ENCODE peak calls at places on chromosomes 16 and 17, in four cellular contexts. V, A, Z and K are unnamed samples.

GRCh38 chr17:31494259-31495048 is 103.0 kb downstream of the RAB11FIP4 start:
- DNase-seq in Z (peak), V (no peak), A (no peak), K (no peak)

GRCh38 chr16:56919099-56919800 is 12.7 kb upstream of the HERPUD1 start:
- DNase-seq in V (peak), Z (no peak), A (no peak), K (no peak)

GRCh38 chr17:21368545-21369246 is 7.5 kb upstream of the KCNJ12 start:
- DNase-seq in V (no peak), Z (no peak), A (no peak), K (no peak)

GRCh38 chr16:49341706-49342105 is 31.9 kb upstream of the C16orf78 start:
- DNase-seq in A (no peak), V (no peak), Z (no peak), K (no peak)

GRCh38 chr16:11679250-11679649 is 11.0 kb downstream of the SNN start:
- DNase-seq in Z (no peak), A (no peak), V (no peak), K (no peak)

GRCh38 chr17:72466199-72466598 is 345.4 kb downstream of the SOX9 start:
- DNase-seq in A (peak), Z (peak), V (peak), K (peak)

GRCh38 chr17:21510686-21511367 is 134.7 kb downstream of the KCNJ12 start:
- DNase-seq in V (no peak), Z (no peak), A (no peak), K (no peak)

GRCh38 chr17:63446981-63447687 is 1.0 kb upstream of the CYB561 start:
- DNase-seq in V (no peak), Z (no peak), A (no peak), K (no peak)

GRCh38 chr17:28174352-28175046 is 132.0 kb downstream of the NLK start:
- DNase-seq in Z (peak), A (no peak), V (no peak), K (no peak)

GRCh38 chr16:787978-788398 is at the start of gene RPUSD1:
- DNase-seq in V (no peak), Z (no peak), A (no peak), K (no peak)

GRCh38 chr17:181213-182163 is at the start of gene DOC2B:
- DNase-seq in A (peak), Z (no peak), V (no peak), K (peak)

GRCh38 chr16:30896203-30896889 is at the start of gene CTF1:
- DNase-seq in V (peak), Z (no peak), A (no peak), K (peak)

GRCh38 chr17:44219126-44219635 is 294 bp downstream of the UBTF start:
- DNase-seq in Z (no peak), A (peak), V (peak), K (peak)

GRCh38 chr17:45791041-45791582 is 7.0 kb downstream of the CRHR1 start:
- DNase-seq in A (no peak), V (no peak), Z (no peak), K (no peak)

GRCh38 chr17:81977211-81978091 is at the start of gene ASPSCR1:
- DNase-seq in V (peak), Z (peak), A (peak), K (peak)

GRCh38 chr17:54991567-54991966 is 23.0 kb downstream of the STXBP4 start:
- DNase-seq in Z (no peak), A (no peak), V (no peak), K (no peak)

GRCh38 chr16:89322381-89323119 is 105.0 kb downstream of the ZNF778 start:
- DNase-seq in V (peak), A (peak), Z (no peak), K (peak)

GRCh38 chr16:88784074-88784855 is 755 bp downstream of the PIEZO1 start:
- DNase-seq in Z (no peak), A (peak), V (peak), K (peak)

GRCh38 chr17:59550703-59551102 is 14.7 kb upstream of the DHX40 start:
- DNase-seq in Z (no peak), V (no peak), A (no peak), K (no peak)

GRCh38 chr17:74961657-74962360 is 10.8 kb downstream of the HID1 start:
- DNase-seq in A (peak), V (peak), Z (no peak), K (peak)

GRCh38 chr16:68328151-68328859 is 17.5 kb downstream of the PRMT7 start:
- DNase-seq in V (peak), A (peak), Z (peak), K (peak)

GRCh38 chr17:43368740-43369506 is 29.9 kb upstream of the ARL4D start:
- DNase-seq in Z (no peak), V (peak), A (peak), K (peak)

GRCh38 chr17:46977750-46978488 is 1.1 kb downstream of the RPRML start:
- DNase-seq in A (no peak), Z (no peak), V (no peak), K (no peak)

GRCh38 chr16:77833906-77834599 is 45.7 kb downstream of the VAT1L start:
- DNase-seq in A (no peak), Z (no peak), V (no peak), K (peak)

GRCh38 chr17:17836818-17837379 is at the start of gene SREBF1:
- DNase-seq in V (peak), Z (no peak), A (peak), K (peak)

GRCh38 chr17:17837966-17838962 is 1.5 kb upstream of the SREBF1 start:
- DNase-seq in Z (no peak), V (peak), A (peak), K (peak)

GRCh38 chr17:17836250-17836817 is 452 bp downstream of the SREBF1 start:
- DNase-seq in V (peak), Z (peak), A (peak), K (peak)

GRCh38 chr17:17835415-17836249 is 1.2 kb downstream of the SREBF1 start:
- DNase-seq in V (no peak), Z (no peak), A (no peak), K (no peak)

DNA sequence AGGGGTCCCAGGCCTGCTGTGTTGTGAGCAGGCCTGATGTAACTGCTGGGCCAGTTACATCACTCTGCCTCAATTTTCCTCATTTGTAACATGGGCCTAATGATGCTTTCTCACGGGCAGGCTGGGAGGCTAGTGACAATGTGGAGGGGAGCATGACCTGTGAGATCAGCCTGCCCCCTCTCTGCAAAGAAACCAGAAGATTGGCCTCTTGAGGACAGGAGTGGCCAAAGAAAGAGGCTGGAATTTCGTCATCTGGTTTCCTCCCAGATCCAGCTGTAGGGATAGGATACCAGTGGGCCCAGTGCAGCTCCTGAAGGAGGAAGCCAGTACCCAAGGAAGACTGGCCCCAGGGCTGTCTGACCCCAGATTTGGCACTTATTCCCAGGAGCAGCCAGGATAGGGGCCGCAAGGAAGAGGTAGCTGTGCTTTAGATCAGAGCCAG is 615 bp upstream of the SREBF1 start:
- DNase-seq in V (peak), A (peak), Z (no peak), K (peak)
- TF ChIP-seq SMC3 in V (no peak), A (no peak), Z (no peak), K (no peak)

GRCh38 chr17:8124350-8125195 is 667 bp upstream of the HES7 start:
- DNase-seq in Z (no peak), V (no peak), A (no peak), K (peak)

GRCh38 chr17:8128125-8128784 is 4.3 kb upstream of the HES7 start:
- DNase-seq in A (no peak), V (no peak), Z (no peak), K (no peak)

GRCh38 chr17:8125196-8125946 is 1.5 kb upstream of the HES7 start:
- DNase-seq in V (peak), Z (peak), A (peak), K (peak)

GRCh38 chr17:8125947-8126305 is 2.0 kb upstream of the HES7 start:
- DNase-seq in A (no peak), Z (no peak), V (no peak), K (no peak)

GRCh38 chr17:8126306-8127066 is 2.6 kb upstream of the HES7 start:
- DNase-seq in A (peak), Z (no peak), V (no peak), K (peak)
- TF ChIP-seq BHLHE40 in A (no peak), Z (no peak), V (no peak), K (no peak)

DNA sequence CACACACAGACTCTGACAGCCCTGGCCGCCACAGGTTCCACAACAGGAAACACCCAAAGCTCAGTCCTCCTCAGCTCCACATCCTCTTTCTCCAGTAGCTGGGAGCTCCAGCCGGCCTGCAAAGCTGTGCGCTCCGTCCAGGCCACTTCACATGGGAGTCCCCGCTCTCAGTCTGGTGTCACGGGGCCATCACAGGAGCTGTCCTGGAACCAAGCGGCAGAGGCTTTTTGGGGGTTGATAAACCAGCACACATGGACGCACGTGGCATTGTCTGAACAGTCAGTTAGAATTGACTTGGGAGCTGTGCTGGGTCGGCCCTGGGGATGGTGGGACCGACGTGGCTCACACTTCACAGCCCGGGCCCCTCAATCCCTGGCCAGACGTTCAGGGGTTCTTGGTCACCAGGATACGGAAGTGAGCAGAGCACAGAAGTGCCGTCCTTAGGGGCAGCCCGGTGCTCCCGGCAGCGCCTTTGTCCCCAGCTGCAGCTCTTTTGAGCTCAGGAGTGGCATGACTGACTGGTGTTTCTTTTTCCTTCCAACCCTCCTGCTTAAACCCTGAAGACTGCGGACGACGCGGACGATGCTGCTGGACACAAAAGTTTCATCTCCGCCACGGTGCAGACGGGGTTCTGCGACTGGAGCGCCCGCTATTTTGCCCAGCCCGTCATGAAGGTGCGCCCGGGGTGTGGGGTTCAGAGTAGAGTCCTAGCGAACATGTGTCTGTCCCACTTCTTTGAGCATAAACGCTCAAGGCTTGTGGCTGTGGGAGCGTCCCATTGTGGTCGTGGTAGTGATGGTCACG is 66.6 kb upstream of the CHMP6 start:
- DNase-seq in V (no peak), A (no peak), Z (no peak), K (no peak)
- TF ChIP-seq SMC3 in V (no peak), A (no peak), Z (no peak), K (no peak)

DNA sequence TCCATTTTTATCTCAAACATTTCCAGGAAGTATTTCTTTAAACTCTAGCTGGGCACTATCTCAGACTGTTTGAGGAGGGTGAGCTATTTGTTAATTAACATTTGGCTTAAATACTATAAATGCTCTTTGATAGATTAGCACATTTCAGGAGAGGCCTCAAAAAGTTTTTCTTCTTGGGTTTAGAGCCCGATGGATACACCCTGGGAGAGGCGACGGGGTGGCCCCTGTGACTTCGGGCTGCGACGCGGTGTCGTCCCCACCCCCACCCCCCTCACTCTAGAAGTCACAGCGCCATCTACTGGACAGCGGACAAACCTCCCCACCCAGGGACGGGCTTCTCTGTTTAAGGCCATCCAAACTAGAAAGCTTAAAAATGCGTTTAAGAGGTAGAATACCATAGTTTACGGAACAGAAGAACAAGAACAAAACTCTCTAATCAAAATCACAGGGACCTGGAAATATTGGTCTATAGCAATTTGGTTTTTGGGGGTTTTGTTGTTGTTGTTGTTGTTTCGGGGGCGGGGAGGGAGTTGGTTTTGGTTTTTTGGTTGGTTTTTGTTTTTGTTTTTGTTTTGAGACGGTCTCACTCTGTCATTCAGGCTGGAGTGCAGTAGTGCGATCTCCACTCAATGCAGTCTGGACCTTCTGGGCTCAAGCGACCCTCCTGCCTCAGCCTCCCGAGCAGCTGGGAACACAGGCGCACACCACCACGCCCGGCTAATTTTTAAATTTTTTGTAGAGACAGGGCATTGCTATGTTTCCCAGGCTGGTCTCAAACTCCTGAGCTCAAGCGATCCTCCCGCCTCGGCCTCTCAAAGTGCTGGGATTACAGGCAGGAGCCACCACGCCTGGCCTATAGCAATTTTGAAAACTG is 254.4 kb downstream of the C16orf95 start:
- DNase-seq in A (peak), V (peak), Z (no peak), K (peak)
- TF ChIP-seq BHLHE40 in A (no peak), V (no peak), Z (no peak), K (no peak)

DNA sequence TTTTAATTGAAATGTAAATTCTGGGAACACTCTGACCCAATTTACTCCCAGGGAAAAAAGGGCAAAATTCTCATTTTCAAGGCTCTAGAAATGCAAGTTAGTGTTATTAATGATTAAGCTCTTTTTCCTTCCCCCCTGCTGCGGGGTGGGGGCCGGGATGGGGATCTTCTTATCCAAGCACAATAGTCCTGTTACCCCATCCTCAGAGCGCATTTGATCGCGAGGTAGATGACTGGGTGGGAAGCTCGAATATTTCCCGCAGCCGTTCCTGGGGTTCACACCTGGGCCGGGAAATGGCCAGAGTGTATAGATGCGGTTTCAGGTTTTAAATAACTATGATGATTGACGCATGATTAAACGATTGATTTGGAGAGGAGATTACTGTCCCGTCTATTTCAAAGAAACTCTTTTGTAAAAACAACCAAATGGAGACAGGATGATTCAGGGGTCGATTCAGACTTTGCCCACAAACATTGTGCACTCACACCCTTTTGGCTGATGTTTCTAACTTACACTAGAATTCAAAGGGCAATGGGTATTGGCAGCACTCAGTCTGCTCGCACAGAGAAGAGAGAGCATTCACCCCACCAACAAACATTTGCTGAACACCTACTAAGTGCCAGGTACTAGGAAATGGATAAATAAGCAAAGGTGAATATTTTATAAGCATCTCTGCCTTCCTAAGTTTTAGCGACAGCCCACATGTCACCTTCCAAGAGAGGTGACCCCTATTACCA is 55.0 kb downstream of the SALL1 start:
- DNase-seq in V (peak), A (no peak), Z (no peak), K (no peak)
- TF ChIP-seq SMC3 in V (no peak), A (no peak), Z (no peak), K (no peak)

GRCh38 chr16:86549076-86549892 is 5.8 kb downstream of the MTHFSD start:
- DNase-seq in A (no peak), Z (no peak), V (no peak), K (no peak)
- TF ChIP-seq BHLHE40 in A (no peak), Z (no peak), V (no peak), K (no peak)